ENCODE peak calls at places on chromosomes 2 and 18, in five cellular contexts. F is HepG2, Q is esophagus muscularis mucosa, B is GM12878, X is breast epithelium. P is an unnamed sample.
A peak's percentile ranks its signal among the peaks of the same experiment; 100 is the strongest.

GRCh38 chr2:40668435-40668834 is 216.5 kb upstream of the SLC8A1 start:
- DNase-seq in F (no peak), Q (no peak), B (no peak), X (no peak), P (no peak)

GRCh38 chr18:46706968-46707367 is 49.9 kb downstream of the ST8SIA5 start:
- DNase-seq in F (peak; percentile 3), Q (no peak), B (no peak), X (no peak), P (no peak)

GRCh38 chr18:31497404-31497710 is 620 bp upstream of the DSG2 start:
- DNase-seq in F (no peak), Q (no peak), B (no peak), X (no peak), P (no peak)

GRCh38 chr2:6877402-6878305 is at the start of gene RSAD2:
- DNase-seq in F (peak; percentile 31), Q (no peak), B (peak; percentile 15), X (no peak), P (peak; percentile 28)

GRCh38 chr2:108634591-108635160 is 84.6 kb upstream of the RANBP2 start:
- DNase-seq in F (no peak), Q (no peak), B (no peak), X (no peak), P (no peak)

GRCh38 chr2:44722002-44722625 is 219.4 kb upstream of the SIX3 start:
- DNase-seq in F (no peak), Q (no peak), B (peak; percentile 13), X (no peak), P (no peak)

GRCh38 chr18:23631746-23632145 is 31.0 kb downstream of the ANKRD29 start:
- DNase-seq in F (no peak), Q (no peak), B (no peak), X (peak; percentile 80), P (no peak)

GRCh38 chr2:220296174-220296573 is 668.7 kb downstream of the SLC4A3 start:
- DNase-seq in F (no peak), Q (no peak), B (no peak), X (no peak), P (no peak)

GRCh38 chr18:53819174-53819573 is 405.3 kb downstream of the MBD2 start:
- DNase-seq in F (no peak), Q (no peak), B (no peak), X (no peak), P (no peak)

GRCh38 chr2:204731996-204732395 is 186.7 kb downstream of the PARD3B start:
- DNase-seq in F (no peak), Q (no peak), B (no peak), X (no peak), P (no peak)

GRCh38 chr2:151374426-151374825 is 17.0 kb downstream of the TNFAIP6 start:
- DNase-seq in F (no peak), Q (no peak), B (no peak), X (no peak), P (no peak)

GRCh38 chr2:241912021-241912555 is 42.6 kb downstream of the RTP5 start:
- DNase-seq in F (peak; percentile 29), Q (no peak), B (no peak), X (no peak), P (no peak)

GRCh38 chr2:11073251-11073650 is 82.0 kb upstream of the SLC66A3 start:
- DNase-seq in F (peak; percentile 29), Q (peak; percentile 57), B (no peak), X (no peak), P (no peak)

GRCh38 chr2:1455466-1455865 is 42.2 kb downstream of the TPO start:
- DNase-seq in F (no peak), Q (peak; percentile 39), B (no peak), X (no peak), P (no peak)

GRCh38 chr2:201773990-201774389 is 6.7 kb downstream of the ALS2 start:
- DNase-seq in F (no peak), Q (no peak), B (no peak), X (no peak), P (no peak)

GRCh38 chr2:134107402-134107801 is 146.5 kb upstream of the MGAT5 start:
- DNase-seq in F (no peak), Q (no peak), B (no peak), X (no peak), P (no peak)

GRCh38 chr2:145985517-145985916 is 1465.6 kb upstream of the ZEB2 start:
- DNase-seq in F (no peak), Q (no peak), B (no peak), X (no peak), P (no peak)

GRCh38 chr2:239978381-239978780 is 46.8 kb downstream of the NDUFA10 start:
- DNase-seq in F (no peak), Q (no peak), B (no peak), X (no peak), P (no peak)

GRCh38 chr18:23977709-23978483 is 36.7 kb upstream of the TTC39C start:
- DNase-seq in F (no peak), Q (no peak), B (no peak), X (no peak), P (no peak)

GRCh38 chr2:85579266-85579935 is 2.0 kb downstream of the VAMP8 start:
- DNase-seq in F (no peak), Q (no peak), B (no peak), X (no peak), P (no peak)

GRCh38 chr2:61640406-61640805 is 102.2 kb upstream of the XPO1 start:
- DNase-seq in F (no peak), Q (no peak), B (no peak), X (no peak), P (no peak)

GRCh38 chr2:41736105-41736567 is 311.7 kb upstream of the PKDCC start:
- DNase-seq in F (no peak), Q (no peak), B (peak; percentile 36), X (no peak), P (no peak)

GRCh38 chr2:200305797-200306718 is at the start of gene SPATS2L:
- DNase-seq in F (peak; percentile 95), Q (peak; percentile 94), B (no peak), X (peak; percentile 52), P (peak; percentile 83)

GRCh38 chr2:172234716-172235661 is 132.3 kb upstream of the DLX2 start:
- DNase-seq in F (peak; percentile 56), Q (no peak), B (no peak), X (no peak), P (no peak)

GRCh38 chr2:46651363-46652099 is 172.2 kb downstream of the TMEM247 start:
- DNase-seq in F (no peak), Q (no peak), B (no peak), X (no peak), P (no peak)

GRCh38 chr18:30481871-30482270 is 560.7 kb downstream of the DSC3 start:
- DNase-seq in F (no peak), Q (no peak), B (no peak), X (no peak), P (no peak)

GRCh38 chr2:96538487-96539214 is 2.1 kb downstream of the ARID5A start:
- DNase-seq in F (peak; percentile 74), Q (peak; percentile 97), B (peak; percentile 31), X (peak; percentile 90), P (peak; percentile 67)

GRCh38 chr2:220857371-220857770 is 714.7 kb downstream of the EPHA4 start:
- DNase-seq in F (no peak), Q (no peak), B (no peak), X (no peak), P (no peak)

GRCh38 chr18:45686892-45687611 is 36.9 kb upstream of the SLC14A1 start:
- DNase-seq in F (no peak), Q (no peak), B (no peak), X (no peak), P (no peak)

GRCh38 chr2:160301420-160301819 is 101.3 kb upstream of the ITGB6 start:
- DNase-seq in F (no peak), Q (no peak), B (no peak), X (no peak), P (no peak)

GRCh38 chr2:160295519-160296231 is 95.6 kb upstream of the ITGB6 start:
- DNase-seq in F (no peak), Q (no peak), B (no peak), X (no peak), P (no peak)

GRCh38 chr2:160300203-160300602 is 100.1 kb upstream of the ITGB6 start:
- DNase-seq in F (no peak), Q (no peak), B (no peak), X (no peak), P (no peak)

GRCh38 chr2:160299540-160299939 is 99.5 kb upstream of the ITGB6 start:
- DNase-seq in F (no peak), Q (no peak), B (no peak), X (no peak), P (no peak)

GRCh38 chr2:160298960-160299359 is 98.9 kb upstream of the ITGB6 start:
- DNase-seq in F (no peak), Q (no peak), B (no peak), X (no peak), P (no peak)
- TF ChIP-seq POLR2A in F (no peak), Q (no peak), B (no peak), X (no peak), P (no peak)

DNA sequence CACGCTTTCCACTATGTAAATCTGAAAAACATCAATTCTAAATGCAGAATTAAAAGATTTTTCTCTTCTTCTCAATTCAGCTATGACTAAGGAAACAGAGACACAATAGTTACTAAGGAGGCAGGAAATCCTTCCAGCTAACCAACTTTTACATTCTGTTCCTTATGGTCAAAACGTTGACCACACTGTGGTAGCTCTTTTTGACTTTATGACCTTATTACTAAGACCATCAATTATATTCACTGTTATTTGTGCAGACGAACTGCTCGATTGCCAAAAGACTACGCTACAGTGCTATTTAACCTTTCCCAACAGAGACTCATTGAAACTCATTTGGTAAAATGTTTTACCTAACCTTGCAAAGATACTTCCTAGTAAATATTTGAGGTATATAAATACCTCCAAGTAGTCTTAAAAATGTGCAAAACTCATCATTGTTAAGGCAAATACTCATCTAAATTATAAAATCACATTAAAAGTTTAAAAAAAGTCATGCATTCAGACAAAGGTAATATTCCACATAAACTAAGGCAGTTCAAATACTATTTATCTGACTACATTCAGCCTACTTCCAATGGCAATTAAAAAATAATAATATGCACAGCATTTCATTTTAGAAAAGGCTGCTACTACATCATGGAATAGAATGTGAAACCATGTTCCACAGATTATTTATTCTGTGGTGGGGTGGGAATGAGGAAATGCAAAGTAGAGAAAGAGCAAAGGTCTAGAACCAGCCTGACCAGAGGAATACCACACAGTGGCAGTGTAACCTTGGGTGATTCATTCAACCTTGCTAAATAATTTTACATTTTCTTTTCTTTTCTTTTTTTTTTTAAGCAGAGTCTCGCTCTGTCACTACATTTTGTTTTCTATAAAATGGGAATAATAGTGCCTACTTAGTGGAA is 139.8 kb downstream of the THADA start:
- DNase-seq in F (peak; percentile 91), Q (no peak), B (peak; percentile 35), X (no peak), P (no peak)
- TF ChIP-seq POLR2AphosphoS5 in F (no peak), Q (no peak), B (no peak), X (no peak), P (peak; percentile 12)

GRCh38 chr2:55116598-55116964 is 66.3 kb upstream of the RTN4 start:
- DNase-seq in F (no peak), Q (no peak), B (no peak), X (no peak), P (no peak)
- H3K4me1 ChIP-seq in F (peaks cover 31% of the 10 kb centered on the region), Q (peaks cover 82% of the 10 kb centered on the region), B (peaks cover 15% of the 10 kb centered on the region), X (no peaks in the 10 kb centered on the region), P (no peaks in the 10 kb centered on the region)

DNA sequence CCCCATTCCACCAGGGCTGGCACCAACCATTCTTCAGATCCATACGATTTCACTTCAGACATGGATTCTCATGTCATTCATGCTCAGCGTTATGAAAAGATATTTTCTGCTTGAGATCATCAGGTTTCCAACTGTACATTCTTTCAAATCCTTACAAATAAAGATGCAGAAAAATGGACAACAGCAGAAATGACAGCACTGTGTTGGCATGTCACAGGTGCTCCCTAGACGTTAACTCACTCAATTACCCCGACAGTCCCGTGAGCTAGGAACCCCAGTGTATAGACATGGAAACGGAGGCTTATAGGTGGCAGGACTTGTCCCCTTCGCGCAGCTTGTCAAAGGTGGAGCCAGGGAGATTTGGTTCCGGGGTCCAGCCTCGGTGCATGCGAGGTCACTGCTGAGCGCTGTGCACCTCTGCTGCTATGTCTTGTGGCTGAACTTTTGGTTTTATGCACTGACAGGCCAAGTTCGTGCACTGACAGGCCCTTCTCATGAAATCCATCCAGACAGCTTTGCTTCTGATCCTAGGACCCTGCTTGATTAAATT is 17.7 kb downstream of the FHL2 start:
- DNase-seq in F (no peak), Q (no peak), B (no peak), X (no peak), P (no peak)
- TF ChIP-seq POLR2A in F (no peak), Q (no peak), B (no peak), X (no peak), P (no peak)

P was measured in prostate gland.